ENCODE peak calls at places on chromosomes 11 and 22, in ten cellular contexts. K, R, H, S, F, M, Z, D, O and J are unnamed samples.

GRCh38 chr11:94134651-94135512 is 6.2 kb downstream of the PANX1 start:
- DNase-seq in Z (peak), F (peak), R (no peak), K (peak), D (peak), S (no peak), O (peak), M (no peak), H (peak), J (no peak)

GRCh38 chr22:30720263-30720837 is 25.7 kb downstream of the OSBP2 start:
- DNase-seq in D (no peak), F (no peak), R (no peak), K (no peak), S (no peak), O (no peak), Z (no peak), H (no peak), M (no peak), J (no peak)

GRCh38 chr11:120564573-120565301 is 53.2 kb downstream of the GRIK4 start:
- DNase-seq in F (peak), H (peak), K (peak), R (peak), O (no peak), Z (peak), D (no peak), S (no peak), M (peak), J (no peak)

GRCh38 chr22:21642584-21643448 is 714 bp downstream of the SDF2L1 start:
- DNase-seq in H (peak), D (no peak), R (no peak), O (peak), S (no peak), F (peak), K (peak), Z (no peak), M (peak), J (peak)

GRCh38 chr22:41668971-41669911 is 19.4 kb downstream of the SNU13 start:
- DNase-seq in S (no peak), O (peak), R (no peak), H (peak), M (no peak), D (peak), F (no peak), Z (no peak), K (peak), J (no peak)

GRCh38 chr11:97506360-97506759 is 1116.5 kb downstream of the JRKL start:
- DNase-seq in Z (no peak), M (no peak), R (no peak), O (no peak), H (no peak), S (no peak), K (no peak), F (no peak), D (no peak), J (no peak)

GRCh38 chr11:70066628-70067027 is 11.5 kb upstream of the ANO1 start:
- DNase-seq in M (no peak), R (no peak), F (no peak), H (no peak), S (peak), O (no peak), D (no peak), K (no peak), Z (peak), J (no peak)

GRCh38 chr11:17890333-17890732 is 122.5 kb downstream of the SERGEF start:
- DNase-seq in R (no peak), D (no peak), K (no peak), F (no peak), O (no peak), Z (no peak), H (no peak), S (no peak), M (no peak), J (no peak)

GRCh38 chr11:120424970-120425332 is 86.6 kb upstream of the GRIK4 start:
- DNase-seq in R (no peak), S (no peak), O (no peak), D (no peak), Z (no peak), M (no peak), H (no peak), K (no peak), F (no peak), J (no peak)

GRCh38 chr11:2580061-2580421 is 119.8 kb downstream of the KCNQ1OT1 start:
- DNase-seq in Z (no peak), O (no peak), D (no peak), S (no peak), F (no peak), K (no peak), M (no peak), R (peak), H (no peak), J (no peak)

GRCh38 chr11:78646564-78647185 is 72.0 kb upstream of the NARS2 start:
- DNase-seq in S (no peak), K (peak), D (no peak), O (peak), Z (peak), F (peak), H (peak), M (no peak), R (no peak), J (peak)

GRCh38 chr22:40031766-40032470 is 37.2 kb downstream of the FAM83F start:
- DNase-seq in M (no peak), R (no peak), F (no peak), O (no peak), S (no peak), D (no peak), K (no peak), Z (no peak), H (no peak), J (no peak)

GRCh38 chr11:61728940-61729219 is 23.6 kb upstream of the MYRF start:
- DNase-seq in R (no peak), M (no peak), S (no peak), D (peak), Z (no peak), F (peak), O (peak), H (peak), K (peak), J (no peak)

GRCh38 chr22:25148149-25148691 is 51.4 kb upstream of the CRYBB3 start:
- DNase-seq in R (no peak), F (no peak), K (no peak), Z (no peak), H (no peak), O (no peak), M (no peak), S (no peak), D (no peak), J (no peak)

GRCh38 chr22:42343551-42344081 is 73.2 kb upstream of the TCF20 start:
- DNase-seq in F (no peak), H (no peak), R (no peak), K (no peak), S (no peak), Z (no peak), M (no peak), D (no peak), O (peak), J (no peak)

GRCh38 chr11:69205125-69205928 is 49.6 kb downstream of the SMIM38 start:
- DNase-seq in S (no peak), D (no peak), Z (no peak), H (no peak), M (no peak), O (no peak), R (no peak), K (no peak), F (no peak), J (no peak)

GRCh38 chr11:44016546-44017442 is 31.0 kb upstream of the ACCSL start:
- DNase-seq in O (no peak), H (peak), F (no peak), D (no peak), M (no peak), Z (peak), K (no peak), R (no peak), S (peak), J (no peak)

GRCh38 chr22:46067159-46068111 is 82.9 kb upstream of the PPARA start:
- DNase-seq in Z (no peak), D (no peak), F (no peak), R (peak), H (no peak), K (no peak), O (no peak), M (no peak), S (no peak), J (no peak)

GRCh38 chr11:2186669-2187266 is 15.2 kb upstream of the TH start:
- DNase-seq in D (no peak), M (no peak), O (no peak), R (no peak), S (no peak), K (no peak), H (no peak), F (peak), Z (no peak), J (no peak)

GRCh38 chr11:131839326-131839725 is 468.9 kb downstream of the NTM start:
- DNase-seq in K (no peak), O (no peak), F (no peak), R (no peak), S (no peak), Z (no peak), M (no peak), D (no peak), H (no peak), J (no peak)

GRCh38 chr11:32312865-32313403 is 122.4 kb downstream of the WT1 start:
- DNase-seq in K (peak), F (peak), M (no peak), R (no peak), D (no peak), H (peak), S (no peak), O (peak), Z (peak), J (no peak)

GRCh38 chr11:42631223-42631843 is 680.5 kb upstream of the API5 start:
- DNase-seq in R (no peak), H (no peak), D (no peak), M (no peak), O (no peak), F (peak), Z (no peak), K (peak), S (no peak), J (no peak)

GRCh38 chr11:39365809-39366436 is 2093.5 kb downstream of the LRRC4C start:
- DNase-seq in R (no peak), O (peak), F (peak), K (peak), H (no peak), D (no peak), S (no peak), M (no peak), Z (no peak), J (no peak)

GRCh38 chr11:130390071-130390758 is 38.2 kb downstream of the ADAMTS8 start:
- DNase-seq in K (peak), F (peak), R (no peak), Z (no peak), O (no peak), S (no peak), M (no peak), H (peak), D (peak), J (no peak)

GRCh38 chr11:7671807-7672206 is 1.5 kb downstream of the CYB5R2 start:
- DNase-seq in Z (no peak), F (peak), D (no peak), O (no peak), H (no peak), S (no peak), K (no peak), M (no peak), R (no peak), J (no peak)

GRCh38 chr11:91326280-91326679 is 898.3 kb upstream of the FAT3 start:
- DNase-seq in H (no peak), D (no peak), O (no peak), M (no peak), F (no peak), S (no peak), K (no peak), R (no peak), Z (no peak), J (no peak)

GRCh38 chr11:18723991-18724390 is 2.0 kb downstream of the IGSF22 start:
- DNase-seq in M (no peak), F (no peak), D (no peak), Z (no peak), K (no peak), S (no peak), O (no peak), R (no peak), H (no peak), J (no peak)

GRCh38 chr11:62242021-62242420 is at the start of gene SCGB1D2:
- DNase-seq in M (no peak), R (no peak), S (no peak), F (peak), O (peak), K (no peak), H (no peak), D (no peak), Z (no peak), J (no peak)

GRCh38 chr22:43249789-43250188 is 62.9 kb upstream of the TTLL12 start:
- DNase-seq in Z (no peak), H (no peak), M (no peak), R (no peak), O (no peak), F (no peak), S (no peak), D (no peak), K (no peak), J (no peak)

GRCh38 chr11:23680488-23681230 is 816.2 kb upstream of the LUZP2 start:
- DNase-seq in F (no peak), R (no peak), Z (no peak), H (no peak), K (no peak), D (no peak), O (no peak), S (no peak), M (no peak), J (no peak)

GRCh38 chr11:100687630-100688395 is 725 bp downstream of the ARHGAP42 start:
- DNase-seq in K (peak), S (peak), H (peak), R (no peak), O (peak), M (peak), Z (peak), D (peak), F (peak), J (peak)

GRCh38 chr11:126079640-126080205 is 17.1 kb upstream of the CDON start:
- DNase-seq in O (peak), M (no peak), H (no peak), S (no peak), F (peak), D (no peak), K (no peak), R (no peak), Z (no peak), J (no peak)

GRCh38 chr22:37196539-37197450 is 8.7 kb upstream of the C1QTNF6 start:
- DNase-seq in K (peak), R (no peak), S (no peak), Z (peak), M (no peak), H (peak), F (peak), D (peak), O (peak), J (no peak)
- TF ChIP-seq CTCF in K (peak), R (peak), S (no peak), Z (peak), M (no peak), H (peak), F (no peak), D (peak), O (peak), J (no peak)

GRCh38 chr11:45723421-45723820 is 58.0 kb upstream of the CHST1 start:
- DNase-seq in F (no peak), D (no peak), K (no peak), S (no peak), M (no peak), H (no peak), O (no peak), R (no peak), Z (no peak), J (no peak)
- TF ChIP-seq CTCF in F (no peak), D (no peak), K (no peak), S (no peak), M (no peak), H (no peak), O (no peak), R (no peak), Z (no peak), J (no peak)

GRCh38 chr11:72222907-72223614 is 1.5 kb upstream of the INPPL1 start:
- DNase-seq in O (peak), K (peak), D (peak), S (peak), M (peak), H (peak), F (peak), Z (peak), R (peak), J (peak)
- TF ChIP-seq CTCF in O (peak), K (peak), D (peak), S (peak), M (no peak), H (peak), F (peak), Z (peak), R (peak), J (peak)

GRCh38 chr11:77039491-77040400 is 5.5 kb downstream of the B3GNT6 start:
- DNase-seq in R (no peak), D (no peak), F (no peak), O (no peak), H (peak), K (no peak), M (no peak), S (no peak), Z (no peak), J (no peak)
- TF ChIP-seq CTCF in R (peak), D (peak), F (peak), O (no peak), H (peak), K (peak), M (no peak), S (peak), Z (peak), J (peak)

GRCh38 chr11:82523141-82523540 is 210.5 kb downstream of the FAM181B start:
- DNase-seq in S (no peak), K (no peak), F (no peak), D (no peak), O (no peak), Z (no peak), H (no peak), M (no peak), R (peak), J (no peak)
- TF ChIP-seq CTCF in S (peak), K (no peak), F (no peak), D (no peak), O (no peak), Z (peak), H (no peak), M (no peak), R (peak), J (no peak)

DNA sequence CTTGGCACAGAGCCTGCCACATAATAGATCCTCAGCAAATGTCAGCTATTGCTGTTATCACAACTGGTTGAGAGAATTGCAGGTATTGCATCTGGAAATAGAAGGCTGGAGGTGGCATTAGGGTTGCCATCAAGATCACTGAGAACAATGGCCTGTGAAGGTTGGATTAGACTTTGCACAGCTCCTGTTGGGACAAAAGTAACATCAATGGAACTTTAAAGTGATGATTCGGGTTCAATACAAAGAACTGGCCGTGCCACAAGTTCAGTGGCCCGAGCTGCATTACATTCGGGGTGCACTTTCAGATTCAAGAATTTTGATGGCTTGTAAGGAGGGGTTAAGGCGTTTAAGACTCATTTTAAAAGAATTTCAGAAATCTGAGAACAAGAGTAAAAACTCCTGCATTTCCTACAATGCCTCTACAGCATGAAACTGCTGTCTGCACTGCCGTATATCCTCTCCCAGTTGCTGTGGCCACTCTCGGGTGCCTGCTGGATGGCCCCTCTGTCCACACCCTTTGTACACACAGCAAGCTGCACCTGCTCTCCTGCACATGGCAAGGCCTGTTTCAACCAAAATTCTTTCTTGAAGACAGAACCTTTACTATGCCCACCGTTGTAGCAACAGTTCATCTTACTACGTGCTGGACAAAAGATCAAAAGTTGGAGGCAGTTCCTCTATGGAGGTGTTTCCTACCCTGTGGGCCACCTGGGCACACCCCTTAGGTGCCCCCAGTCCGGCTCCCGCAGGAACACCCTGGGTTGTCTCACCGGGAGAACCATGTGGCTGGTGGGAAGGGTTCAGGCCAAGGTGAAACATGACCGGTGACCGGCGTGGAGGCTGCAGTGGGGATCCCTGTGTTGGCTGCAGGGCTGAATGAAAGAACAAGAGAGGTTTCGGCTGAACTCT is 17.5 kb upstream of the SHANK2 start:
- DNase-seq in O (peak), R (no peak), K (no peak), F (no peak), S (peak), H (no peak), M (no peak), D (no peak), Z (peak), J (no peak)
- TF ChIP-seq CTCF in O (no peak), R (no peak), K (no peak), F (no peak), S (no peak), H (no peak), M (no peak), D (no peak), Z (no peak), J (no peak)

GRCh38 chr11:92346220-92346619 is 121.6 kb downstream of the FAT3 start:
- DNase-seq in H (no peak), O (no peak), K (no peak), S (no peak), D (no peak), M (no peak), F (no peak), R (no peak), Z (no peak), J (no peak)

GRCh38 chr11:92342886-92343285 is 118.3 kb downstream of the FAT3 start:
- DNase-seq in O (no peak), S (no peak), K (no peak), H (no peak), F (no peak), M (no peak), Z (no peak), R (no peak), D (no peak), J (no peak)

GRCh38 chr11:92342034-92342433 is 117.4 kb downstream of the FAT3 start:
- DNase-seq in D (no peak), Z (no peak), F (no peak), M (no peak), S (no peak), K (no peak), H (no peak), O (no peak), R (no peak), J (no peak)

GRCh38 chr11:92340839-92341238 is 116.2 kb downstream of the FAT3 start:
- DNase-seq in R (no peak), D (no peak), H (peak), S (no peak), Z (no peak), K (peak), O (no peak), F (peak), M (no peak), J (no peak)
- TF ChIP-seq CTCF in R (peak), D (peak), H (peak), S (peak), Z (peak), K (peak), O (peak), F (peak), M (no peak), J (peak)

GRCh38 chr22:35024364-35024692 is 41.6 kb upstream of the ISX start:
- DNase-seq in D (no peak), F (no peak), O (no peak), R (no peak), S (no peak), H (no peak), M (no peak), K (no peak), Z (no peak), J (no peak)
- TF ChIP-seq CTCF in D (no peak), F (no peak), O (peak), R (no peak), S (peak), H (no peak), M (no peak), K (peak), Z (no peak), J (peak)